ENCODE peak calls at places on chromosomes 1 and 21, in eight cellular contexts. T, Q, Y, B, J, V, R and H are unnamed samples.
A peak's percentile ranks its signal among the peaks of the same experiment; 100 is the strongest.

GRCh38 chr1:61087574-61087973 is 5.2 kb downstream of the NFIA start:
- DNase-seq in T (no peak), Q (no peak), Y (no peak), B (no peak), J (no peak), V (no peak), R (no peak), H (no peak)

GRCh38 chr21:38990424-38990794 is 184.7 kb downstream of the ETS2 start:
- DNase-seq in T (no peak), Q (no peak), Y (no peak), B (no peak), J (no peak), V (no peak), R (no peak), H (no peak)

GRCh38 chr1:43990271-43991199 is 864 bp upstream of the CCDC24 start:
- DNase-seq in T (no peak), Q (no peak), Y (no peak), B (no peak), J (no peak), V (peak; percentile 68), R (no peak), H (no peak)

GRCh38 chr1:187516874-187517273 is 688.1 kb downstream of the PLA2G4A start:
- DNase-seq in T (no peak), Q (no peak), Y (no peak), B (peak; percentile 17), J (no peak), V (no peak), R (no peak), H (no peak)

GRCh38 chr1:151237678-151238466 is 16.7 kb upstream of the PSMD4 start:
- DNase-seq in T (no peak), Q (no peak), Y (no peak), B (no peak), J (no peak), V (no peak), R (no peak), H (no peak)

GRCh38 chr1:229204863-229205777 is 65.8 kb upstream of the RAB4A start:
- DNase-seq in T (peak; percentile 86), Q (no peak), Y (no peak), B (no peak), J (no peak), V (no peak), R (peak; percentile 76), H (no peak)

GRCh38 chr1:100585774-100586173 is 47.8 kb downstream of the GPR88 start:
- DNase-seq in T (no peak), Q (no peak), Y (no peak), B (peak; percentile 29), J (no peak), V (no peak), R (no peak), H (no peak)

GRCh38 chr1:119116725-119117124 is 23.7 kb downstream of the WARS2 start:
- DNase-seq in T (no peak), Q (no peak), Y (no peak), B (no peak), J (no peak), V (no peak), R (no peak), H (no peak)

GRCh38 chr1:180288232-180288818 is 58.3 kb downstream of the LHX4 start:
- DNase-seq in T (no peak), Q (no peak), Y (no peak), B (no peak), J (no peak), V (no peak), R (no peak), H (no peak)

GRCh38 chr1:114901739-114902255 is 47.1 kb downstream of the SYCP1 start:
- DNase-seq in T (no peak), Q (no peak), Y (peak; percentile 85), B (no peak), J (no peak), V (peak; percentile 71), R (no peak), H (no peak)

GRCh38 chr21:41371698-41372030 is 9.8 kb downstream of the MX2 start:
- DNase-seq in T (no peak), Q (no peak), Y (no peak), B (no peak), J (no peak), V (no peak), R (no peak), H (no peak)

GRCh38 chr1:64107041-64107440 is 96.4 kb upstream of the UBE2U start:
- DNase-seq in T (no peak), Q (no peak), Y (no peak), B (no peak), J (no peak), V (no peak), R (no peak), H (no peak)

GRCh38 chr1:67053535-67053784 is 488 bp downstream of the SLC35D1 start:
- DNase-seq in T (no peak), Q (peak; percentile 53), Y (peak; percentile 80), B (no peak), J (no peak), V (peak; percentile 89), R (no peak), H (no peak)

GRCh38 chr1:18282851-18283600 is 175.4 kb downstream of the IGSF21 start:
- DNase-seq in T (no peak), Q (no peak), Y (no peak), B (no peak), J (no peak), V (no peak), R (no peak), H (no peak)

GRCh38 chr1:233022246-233022645 is 71.8 kb downstream of the NTPCR start:
- DNase-seq in T (no peak), Q (no peak), Y (no peak), B (no peak), J (no peak), V (no peak), R (no peak), H (no peak)

GRCh38 chr1:78836736-78837135 is 169.8 kb downstream of the ADGRL4 start:
- DNase-seq in T (peak; percentile 36), Q (no peak), Y (no peak), B (no peak), J (no peak), V (no peak), R (no peak), H (no peak)

GRCh38 chr1:204286841-204287387 is 72.8 kb downstream of the PLEKHA6 start:
- DNase-seq in T (no peak), Q (no peak), Y (peak; percentile 77), B (peak; percentile 33), J (peak; percentile 12), V (no peak), R (no peak), H (no peak)

GRCh38 chr1:230517786-230518185 is 91.7 kb upstream of the PGBD5 start:
- DNase-seq in T (no peak), Q (no peak), Y (no peak), B (no peak), J (no peak), V (no peak), R (no peak), H (no peak)

DNA sequence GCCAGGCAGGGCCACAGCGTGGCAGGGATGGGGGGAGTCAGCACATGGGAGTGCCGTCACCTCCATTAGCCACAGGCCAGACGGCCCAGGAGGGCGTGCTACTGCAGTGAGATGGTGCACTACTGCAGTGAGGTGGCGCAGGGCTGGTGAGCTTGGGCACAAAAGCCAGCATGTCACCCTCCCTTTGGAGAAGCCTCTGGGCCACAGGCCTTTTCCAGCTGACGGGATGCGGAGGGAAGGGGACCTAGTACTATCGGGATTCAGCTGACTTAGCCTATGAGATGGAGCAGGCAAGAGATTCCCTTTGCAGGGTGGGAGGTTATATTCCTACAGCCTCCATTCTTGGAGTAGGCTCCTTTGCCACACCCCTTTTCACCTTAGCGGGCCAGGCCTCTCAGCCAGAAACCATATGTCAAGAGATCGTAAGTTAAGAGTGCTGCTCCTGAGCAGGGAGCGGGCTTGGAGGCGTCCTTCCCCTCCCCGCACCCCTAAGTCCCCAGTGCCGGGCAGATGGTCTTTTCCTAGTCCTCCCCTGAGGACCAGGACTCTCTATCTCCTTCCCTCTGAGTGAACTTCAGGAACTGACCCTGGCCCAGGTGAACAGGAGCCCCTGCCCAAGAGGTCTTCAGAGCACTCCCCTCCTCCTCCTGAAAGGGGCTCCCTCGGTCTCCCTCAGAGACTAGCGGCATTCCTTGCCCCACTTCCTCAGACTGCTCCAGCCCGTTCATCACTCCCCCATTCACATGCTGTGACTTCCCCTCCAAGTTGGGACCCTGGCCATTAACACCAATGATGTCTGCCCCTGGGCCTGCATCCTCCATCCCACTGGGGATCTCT is 8.2 kb downstream of the NES start:
- DNase-seq in T (no peak), Q (no peak), Y (no peak), B (no peak), J (no peak), V (no peak), R (no peak), H (no peak)
- H3K27ac ChIP-seq in T (no peak overlapping the region), Q (no peak overlapping the region), Y (peak overlapping the region; percentile 77), B (no peak overlapping the region), J (no peak overlapping the region), V (no peak overlapping the region), R (peak overlapping the region; percentile 87), H (no peak overlapping the region)

GRCh38 chr1:20090641-20091040 is 20.6 kb downstream of the PLA2G5 start:
- DNase-seq in T (no peak), Q (no peak), Y (no peak), B (no peak), J (no peak), V (peak; percentile 21), R (no peak), H (no peak)

GRCh38 chr1:20090119-20090518 is 20.1 kb downstream of the PLA2G5 start:
- DNase-seq in T (no peak), Q (no peak), Y (no peak), B (no peak), J (no peak), V (peak; percentile 51), R (no peak), H (no peak)

GRCh38 chr1:20095564-20096434 is 23.5 kb downstream of the PLA2G2D start:
- DNase-seq in T (no peak), Q (no peak), Y (no peak), B (no peak), J (no peak), V (peak; percentile 7), R (no peak), H (no peak)

GRCh38 chr1:20093940-20094391 is 24.0 kb downstream of the PLA2G5 start:
- DNase-seq in T (peak; percentile 30), Q (no peak), Y (peak; percentile 78), B (no peak), J (no peak), V (peak; percentile 78), R (peak; percentile 79), H (no peak)

GRCh38 chr1:20093303-20093702 is 23.3 kb downstream of the PLA2G5 start:
- DNase-seq in T (no peak), Q (no peak), Y (no peak), B (no peak), J (no peak), V (peak; percentile 64), R (no peak), H (no peak)
- H3K27ac ChIP-seq in T (no peak overlapping the region), Q (no peak overlapping the region), Y (no peak overlapping the region), B (no peak overlapping the region), J (no peak overlapping the region), V (no peak overlapping the region), R (peak overlapping the region; percentile 59), H (no peak overlapping the region)

GRCh38 chr1:243686149-243686548 is 163.9 kb downstream of the AKT3 start:
- DNase-seq in T (no peak), Q (no peak), Y (no peak), B (peak; percentile 10), J (no peak), V (no peak), R (no peak), H (no peak)

GRCh38 chr1:243680861-243681260 is 169.2 kb downstream of the AKT3 start:
- DNase-seq in T (no peak), Q (no peak), Y (no peak), B (no peak), J (no peak), V (no peak), R (no peak), H (no peak)
- H3K27ac ChIP-seq in T (no peak overlapping the region), Q (no peak overlapping the region), Y (no peak overlapping the region), B (no peak overlapping the region), J (no peak overlapping the region), V (no peak overlapping the region), R (no peak overlapping the region), H (no peak overlapping the region)

GRCh38 chr1:153734380-153735089 is 6.7 kb downstream of the INTS3 start:
- DNase-seq in T (no peak), Q (no peak), Y (no peak), B (no peak), J (no peak), V (no peak), R (no peak), H (no peak)
- H3K27ac ChIP-seq in T (no peak overlapping the region), Q (no peak overlapping the region), Y (peak overlapping the region; percentile 30), B (no peak overlapping the region), J (no peak overlapping the region), V (peak overlapping the region; percentile 6), R (no peak overlapping the region), H (no peak overlapping the region)